ENCODE peak calls at places on chromosomes 2 and 18, in eight cellular contexts. V, G, K, I, F, W, A and C are unnamed samples.
A peak's percentile ranks its signal among the peaks of the same experiment; 100 is the strongest.

GRCh38 chr2:207873794-207874193 is 104.1 kb upstream of the FZD5 start:
- DNase-seq in V (no peak), G (no peak), K (no peak), I (no peak), F (no peak), W (no peak), A (no peak), C (no peak)

GRCh38 chr2:120109186-120110061 is 96.5 kb downstream of the EPB41L5 start:
- DNase-seq in V (no peak), G (no peak), K (no peak), I (no peak), F (peak; percentile 61), W (no peak), A (no peak), C (peak; percentile 72)

GRCh38 chr2:58641001-58641400 is 399.9 kb upstream of the FANCL start:
- DNase-seq in V (no peak), G (no peak), K (no peak), I (no peak), F (no peak), W (no peak), A (no peak), C (no peak)

GRCh38 chr2:17387591-17387990 is 130.6 kb downstream of the RAD51AP2 start:
- DNase-seq in V (no peak), G (no peak), K (no peak), I (no peak), F (no peak), W (no peak), A (no peak), C (no peak)

GRCh38 chr2:202910687-202911086 is 786 bp downstream of the WDR12 start:
- DNase-seq in V (no peak), G (no peak), K (no peak), I (no peak), F (no peak), W (no peak), A (no peak), C (no peak)

GRCh38 chr2:146048141-146048540 is 1528.2 kb upstream of the ZEB2 start:
- DNase-seq in V (no peak), G (no peak), K (no peak), I (no peak), F (no peak), W (no peak), A (no peak), C (no peak)

GRCh38 chr2:38066415-38066814 is 9.5 kb downstream of the CYP1B1 start:
- DNase-seq in V (no peak), G (no peak), K (no peak), I (no peak), F (no peak), W (no peak), A (no peak), C (no peak)

GRCh38 chr2:11784310-11784709 is 37.9 kb downstream of the LPIN1 start:
- DNase-seq in V (no peak), G (no peak), K (no peak), I (no peak), F (no peak), W (no peak), A (no peak), C (no peak)

GRCh38 chr18:13431886-13432285 is 213.3 kb downstream of the LDLRAD4 start:
- DNase-seq in V (no peak), G (no peak), K (no peak), I (no peak), F (no peak), W (no peak), A (no peak), C (no peak)

GRCh38 chr2:167607211-167607610 is 640.2 kb downstream of the STK39 start:
- DNase-seq in V (no peak), G (no peak), K (no peak), I (no peak), F (no peak), W (no peak), A (no peak), C (no peak)

GRCh38 chr2:41066168-41066567 is 614.3 kb upstream of the SLC8A1 start:
- DNase-seq in V (no peak), G (no peak), K (no peak), I (no peak), F (no peak), W (no peak), A (no peak), C (no peak)

GRCh38 chr18:80119111-80119510 is 10.0 kb downstream of the ADNP2 start:
- DNase-seq in V (no peak), G (no peak), K (no peak), I (no peak), F (no peak), W (no peak), A (no peak), C (no peak)

GRCh38 chr2:178479758-178480226 is 465 bp upstream of the PLEKHA3 start:
- DNase-seq in V (no peak), G (no peak), K (no peak), I (no peak), F (no peak), W (no peak), A (no peak), C (peak; percentile 17)

GRCh38 chr2:39696072-39696471 is 30.4 kb downstream of the TMEM178A start:
- DNase-seq in V (no peak), G (peak; percentile 23), K (peak; percentile 82), I (no peak), F (peak; percentile 84), W (no peak), A (no peak), C (peak; percentile 92)

GRCh38 chr18:49621851-49622351 is 60.0 kb downstream of the LIPG start:
- DNase-seq in V (no peak), G (no peak), K (no peak), I (no peak), F (no peak), W (no peak), A (no peak), C (no peak)

GRCh38 chr2:42390401-42390969 is 29.5 kb upstream of the COX7A2L start:
- DNase-seq in V (no peak), G (no peak), K (no peak), I (no peak), F (no peak), W (no peak), A (no peak), C (no peak)

GRCh38 chr2:10378189-10378588 is 69.9 kb downstream of the ODC1 start:
- DNase-seq in V (no peak), G (no peak), K (no peak), I (no peak), F (no peak), W (no peak), A (no peak), C (no peak)

GRCh38 chr2:84782717-84783442 is 98.0 kb downstream of the TRABD2A start:
- DNase-seq in V (no peak), G (no peak), K (no peak), I (no peak), F (no peak), W (no peak), A (no peak), C (no peak)

GRCh38 chr18:22335644-22336275 is 82.0 kb downstream of the CTAGE1 start:
- DNase-seq in V (no peak), G (no peak), K (no peak), I (no peak), F (peak; percentile 24), W (no peak), A (peak; percentile 66), C (no peak)

GRCh38 chr18:39191931-39192330 is 1626.3 kb upstream of the CELF4 start:
- DNase-seq in V (no peak), G (no peak), K (no peak), I (no peak), F (no peak), W (no peak), A (no peak), C (no peak)

GRCh38 chr2:174748948-174749347 is 15.3 kb downstream of the CHRNA1 start:
- DNase-seq in V (peak; percentile 68), G (peak; percentile 51), K (no peak), I (peak; percentile 51), F (peak; percentile 56), W (peak; percentile 26), A (peak; percentile 63), C (peak; percentile 58)

GRCh38 chr2:224008702-224009261 is 30.3 kb downstream of the SERPINE2 start:
- DNase-seq in V (no peak), G (no peak), K (no peak), I (no peak), F (peak; percentile 58), W (no peak), A (peak; percentile 39), C (peak; percentile 32)

GRCh38 chr2:241317391-241317790 is 1.7 kb downstream of the SEPTIN2 start:
- DNase-seq in V (no peak), G (no peak), K (no peak), I (no peak), F (no peak), W (no peak), A (no peak), C (no peak)

GRCh38 chr18:47150029-47150823 is at the start of gene HDHD2:
- DNase-seq in V (peak; percentile 86), G (peak; percentile 90), K (no peak), I (peak; percentile 85), F (peak; percentile 83), W (peak; percentile 66), A (peak; percentile 80), C (peak; percentile 80)
- TF ChIP-seq CTCF in V (no peak), G (no peak), K (no peak), I (no peak), F (peak; percentile 0), W (no peak), A (no peak), C (no peak)

GRCh38 chr18:24344509-24344908 is 53.1 kb downstream of the OSBPL1A start:
- DNase-seq in V (no peak), G (no peak), K (no peak), I (no peak), F (no peak), W (no peak), A (no peak), C (no peak)
- H3K4me3 ChIP-seq in V (no peak overlapping the region), G (no peak overlapping the region), K (no peak overlapping the region), I (no peak overlapping the region), F (no peak overlapping the region), W (no peak overlapping the region), A (no peak overlapping the region), C (no peak overlapping the region)

GRCh38 chr2:14937336-14937735 is 304.8 kb downstream of the LRATD1 start:
- DNase-seq in V (no peak), G (no peak), K (no peak), I (no peak), F (no peak), W (no peak), A (no peak), C (no peak)
- TF ChIP-seq CTCF in V (no peak), G (no peak), K (no peak), I (no peak), F (no peak), W (no peak), A (no peak), C (no peak)

DNA sequence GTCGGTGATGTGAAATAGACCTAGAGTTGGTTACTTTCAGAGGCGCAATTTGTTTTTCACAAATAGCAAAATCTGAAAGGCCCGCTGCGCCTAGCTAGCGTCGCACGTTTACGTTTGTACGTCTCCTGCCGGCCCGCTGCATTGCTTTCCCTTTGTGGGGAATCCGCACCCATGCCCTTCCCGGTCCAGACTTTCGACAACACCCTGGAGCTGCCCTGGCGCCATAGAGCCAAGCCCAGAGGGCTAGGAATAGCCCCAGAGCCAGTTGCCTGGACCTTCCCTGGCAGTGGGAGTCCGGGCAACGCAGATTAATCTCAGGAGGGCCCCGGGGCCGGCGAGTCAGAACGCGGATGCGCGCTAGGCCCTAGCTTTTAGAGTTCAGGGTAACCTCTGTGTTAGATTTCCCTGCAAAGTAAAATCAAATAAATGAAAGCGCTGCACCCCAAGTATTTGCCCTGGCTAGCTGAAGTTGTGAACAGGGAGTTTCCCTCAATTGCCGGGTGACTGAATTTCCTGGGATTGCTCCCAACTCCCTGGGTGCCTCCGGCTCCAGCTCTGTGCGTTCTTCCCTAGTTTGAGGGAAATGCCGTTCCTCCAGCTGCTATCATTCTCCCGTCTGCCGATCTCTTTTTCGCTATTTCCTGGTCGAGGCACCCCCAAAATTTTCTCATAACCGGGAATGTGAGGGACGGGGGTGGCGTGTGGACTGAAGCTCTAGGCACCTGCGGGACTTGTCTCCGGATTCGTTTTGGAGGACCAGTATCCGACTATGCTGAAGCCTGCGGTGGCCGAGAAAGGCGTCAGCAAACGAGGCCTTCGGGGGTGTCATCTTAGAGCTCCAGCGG is 1.2 kb upstream of the EN1 start:
- DNase-seq in V (no peak), G (no peak), K (no peak), I (no peak), F (no peak), W (no peak), A (no peak), C (no peak)
- H3K4me3 ChIP-seq in V (no peak overlapping the region), G (peak overlapping the region; percentile 13), K (no peak overlapping the region), I (no peak overlapping the region), F (no peak overlapping the region), W (no peak overlapping the region), A (no peak overlapping the region), C (no peak overlapping the region)